ENCODE peak calls at places on chromosomes 3 and 15, in four cellular contexts. One of them, this sample, is unnamed.
A peak's percentile ranks its signal among the peaks of the same experiment; 100 is the strongest.

GRCh38 chr3:49018707-49019006 is 277 bp upstream of the DALRD3 start:
- DNase-seq in GM12878: no peak
- DNase-seq in HepG2: no peak
- DNase-seq in H1: no peak
- DNase-seq in this sample: no peak

GRCh38 chr3:105957722-105958121 is 88.9 kb upstream of the CBLB start:
- DNase-seq in GM12878: no peak
- DNase-seq in H1: no peak
- DNase-seq in HepG2: no peak
- DNase-seq in this sample: no peak

GRCh38 chr3:83248454-83248853 is 1487.0 kb upstream of the GBE1 start:
- DNase-seq in HepG2: no peak
- DNase-seq in GM12878: no peak
- DNase-seq in H1: no peak
- DNase-seq in this sample: no peak

GRCh38 chr3:42701371-42702065 is 1.1 kb downstream of the HHATL start:
- DNase-seq in HepG2: peak; percentile 27
- DNase-seq in H1: peak; percentile 31
- DNase-seq in GM12878: no peak
- DNase-seq in this sample: peak; percentile 90

GRCh38 chr3:13022348-13023250 is 50.6 kb downstream of the IQSEC1 start:
- DNase-seq in H1: peak; percentile 31
- DNase-seq in HepG2: no peak
- DNase-seq in GM12878: no peak
- DNase-seq in this sample: peak; percentile 34

GRCh38 chr15:88882745-88883144 is 12.6 kb downstream of the HAPLN3 start:
- DNase-seq in GM12878: no peak
- DNase-seq in H1: no peak
- DNase-seq in HepG2: no peak
- DNase-seq in this sample: no peak

GRCh38 chr3:134609821-134610454 is 40.9 kb downstream of the KY start:
- DNase-seq in GM12878: no peak
- DNase-seq in HepG2: no peak
- DNase-seq in H1: no peak
- DNase-seq in this sample: no peak

GRCh38 chr15:85167568-85167967 is 185.9 kb downstream of the PDE8A start:
- DNase-seq in HepG2: no peak
- DNase-seq in H1: no peak
- DNase-seq in GM12878: no peak
- DNase-seq in this sample: no peak

GRCh38 chr3:140931-141330 is 55.6 kb upstream of the CHL1 start:
- DNase-seq in H1: no peak
- DNase-seq in HepG2: no peak
- DNase-seq in GM12878: no peak
- DNase-seq in this sample: no peak

DNA sequence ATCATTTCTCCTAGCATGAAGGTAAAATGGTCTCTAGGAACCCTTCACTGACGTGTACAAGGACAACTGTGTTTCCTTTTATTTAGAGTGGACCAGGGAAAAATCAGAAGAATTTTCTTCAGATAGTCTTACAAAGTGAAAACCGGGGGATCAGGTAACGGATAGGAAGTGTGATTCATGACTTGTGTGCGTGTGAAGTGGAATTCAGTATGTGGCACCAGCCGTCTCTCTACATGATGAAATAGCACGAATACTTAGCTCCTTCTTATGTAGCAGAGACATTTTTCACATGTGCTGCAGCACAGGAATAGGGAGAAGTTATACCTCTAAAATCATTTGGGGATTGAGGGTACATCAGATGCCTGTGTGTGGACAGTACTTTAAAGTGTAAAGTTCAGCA is 159.2 kb downstream of the MEX3B start:
- DNase-seq in H1: no peak
- DNase-seq in HepG2: no peak
- DNase-seq in GM12878: no peak
- DNase-seq in this sample: no peak
- H3K27ac ChIP-seq in H1: no peak overlapping the region
- H3K27ac ChIP-seq in HepG2: no peak overlapping the region
- H3K27ac ChIP-seq in GM12878: no peak overlapping the region
- H3K27ac ChIP-seq in this sample: no peak overlapping the region

GRCh38 chr3:52446042-52446441 is 1.1 kb upstream of the SEMA3G start:
- DNase-seq in GM12878: no peak
- DNase-seq in H1: no peak
- DNase-seq in HepG2: no peak
- DNase-seq in this sample: no peak
- TF ChIP-seq SIN3A in GM12878: no peak
- TF ChIP-seq SIN3A in H1: no peak
- TF ChIP-seq SIN3A in HepG2: no peak
- TF ChIP-seq SIN3A in this sample: no peak

GRCh38 chr15:69044899-69045298 is 30.4 kb downstream of the NOX5 start:
- DNase-seq in HepG2: no peak
- DNase-seq in GM12878: no peak
- DNase-seq in H1: no peak
- DNase-seq in this sample: no peak
- TF ChIP-seq KDM1A in HepG2: no peak
- TF ChIP-seq KDM1A in GM12878: no peak
- TF ChIP-seq KDM1A in H1: no peak
- TF ChIP-seq KDM1A in this sample: no peak

GRCh38 chr3:63895422-63896189 is 16.6 kb downstream of the SCAANT1 start:
- DNase-seq in HepG2: no peak
- DNase-seq in H1: no peak
- DNase-seq in GM12878: no peak
- DNase-seq in this sample: no peak
- H3K27ac ChIP-seq in HepG2: no peak overlapping the region
- H3K27ac ChIP-seq in H1: no peak overlapping the region
- H3K27ac ChIP-seq in GM12878: peak overlapping the region; percentile 54
- H3K27ac ChIP-seq in this sample: no peak overlapping the region

DNA sequence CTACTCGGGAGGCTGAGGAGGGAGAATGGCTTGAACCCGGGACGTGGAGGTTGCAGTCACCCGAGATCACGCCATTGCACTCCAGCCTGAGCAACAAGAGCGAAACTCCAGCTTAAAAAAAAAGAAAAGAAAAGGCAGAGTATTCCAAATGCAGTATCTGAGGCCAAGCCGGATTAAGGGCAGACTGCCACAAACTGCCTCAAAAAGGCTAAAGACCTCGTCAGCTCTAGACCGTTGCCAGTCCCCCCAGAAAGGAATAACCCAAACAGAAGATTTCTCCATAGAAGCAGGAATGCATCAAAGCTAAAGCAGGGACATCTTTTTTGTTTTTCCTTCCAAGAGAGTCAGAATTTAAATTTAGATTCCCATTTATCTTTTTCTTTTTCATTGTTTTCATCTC is 72.9 kb downstream of the TM4SF4 start:
- DNase-seq in HepG2: no peak
- DNase-seq in GM12878: no peak
- DNase-seq in H1: no peak
- DNase-seq in this sample: no peak
- TF ChIP-seq SIN3A in HepG2: no peak
- TF ChIP-seq SIN3A in GM12878: no peak
- TF ChIP-seq SIN3A in H1: no peak
- TF ChIP-seq SIN3A in this sample: no peak

GRCh38 chr3:147945968-147946519 is 536.9 kb downstream of the ZIC1 start:
- DNase-seq in GM12878: peak; percentile 17
- DNase-seq in H1: no peak
- DNase-seq in HepG2: peak; percentile 24
- DNase-seq in this sample: no peak
- TF ChIP-seq KDM1A in GM12878: no peak
- TF ChIP-seq KDM1A in H1: no peak
- TF ChIP-seq KDM1A in HepG2: no peak
- TF ChIP-seq KDM1A in this sample: no peak

GRCh38 chr15:100029045-100029444 is 295.8 kb upstream of the LYSMD4 start:
- DNase-seq in HepG2: no peak
- DNase-seq in GM12878: no peak
- DNase-seq in H1: no peak
- DNase-seq in this sample: no peak
- H3K27ac ChIP-seq in HepG2: no peak overlapping the region
- H3K27ac ChIP-seq in GM12878: no peak overlapping the region
- H3K27ac ChIP-seq in H1: no peak overlapping the region
- H3K27ac ChIP-seq in this sample: no peak overlapping the region

DNA sequence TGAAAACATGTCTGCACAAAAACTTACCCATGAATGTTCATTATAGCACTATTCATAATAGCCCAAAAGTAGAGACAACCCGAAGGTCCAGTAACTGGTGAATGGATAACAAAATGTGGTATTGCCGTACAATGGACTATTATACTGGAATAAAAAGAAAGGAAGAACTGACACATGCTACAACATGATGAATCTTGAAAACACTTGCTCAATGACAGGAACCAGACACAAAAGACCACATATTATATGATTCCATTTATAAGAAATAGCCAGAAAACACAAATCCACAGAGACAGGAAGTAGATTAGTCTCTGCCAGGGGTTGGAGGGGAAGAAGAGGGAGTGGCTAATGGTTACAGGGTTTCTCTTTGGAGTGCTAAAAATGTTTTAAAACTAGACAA is 18.3 kb downstream of the SHC4 start:
- DNase-seq in HepG2: no peak
- DNase-seq in GM12878: no peak
- DNase-seq in H1: no peak
- DNase-seq in this sample: no peak
- TF ChIP-seq SIN3A in HepG2: no peak
- TF ChIP-seq SIN3A in GM12878: no peak
- TF ChIP-seq SIN3A in H1: no peak
- TF ChIP-seq SIN3A in this sample: no peak

GRCh38 chr15:52280326-52281084 is 15.1 kb downstream of the MYO5C start:
- DNase-seq in HepG2: peak; percentile 43
- DNase-seq in GM12878: no peak
- DNase-seq in H1: no peak
- DNase-seq in this sample: no peak

GRCh38 chr15:52281085-52282035 is 14.2 kb downstream of the MYO5C start:
- DNase-seq in HepG2: peak; percentile 89
- DNase-seq in GM12878: no peak
- DNase-seq in H1: no peak
- DNase-seq in this sample: no peak

GRCh38 chr15:52277575-52277974 is 18.0 kb downstream of the MYO5C start:
- DNase-seq in GM12878: no peak
- DNase-seq in H1: no peak
- DNase-seq in HepG2: no peak
- DNase-seq in this sample: no peak

GRCh38 chr15:52282418-52282817 is 13.2 kb downstream of the MYO5C start:
- DNase-seq in GM12878: no peak
- DNase-seq in HepG2: no peak
- DNase-seq in H1: no peak
- DNase-seq in this sample: no peak

DNA sequence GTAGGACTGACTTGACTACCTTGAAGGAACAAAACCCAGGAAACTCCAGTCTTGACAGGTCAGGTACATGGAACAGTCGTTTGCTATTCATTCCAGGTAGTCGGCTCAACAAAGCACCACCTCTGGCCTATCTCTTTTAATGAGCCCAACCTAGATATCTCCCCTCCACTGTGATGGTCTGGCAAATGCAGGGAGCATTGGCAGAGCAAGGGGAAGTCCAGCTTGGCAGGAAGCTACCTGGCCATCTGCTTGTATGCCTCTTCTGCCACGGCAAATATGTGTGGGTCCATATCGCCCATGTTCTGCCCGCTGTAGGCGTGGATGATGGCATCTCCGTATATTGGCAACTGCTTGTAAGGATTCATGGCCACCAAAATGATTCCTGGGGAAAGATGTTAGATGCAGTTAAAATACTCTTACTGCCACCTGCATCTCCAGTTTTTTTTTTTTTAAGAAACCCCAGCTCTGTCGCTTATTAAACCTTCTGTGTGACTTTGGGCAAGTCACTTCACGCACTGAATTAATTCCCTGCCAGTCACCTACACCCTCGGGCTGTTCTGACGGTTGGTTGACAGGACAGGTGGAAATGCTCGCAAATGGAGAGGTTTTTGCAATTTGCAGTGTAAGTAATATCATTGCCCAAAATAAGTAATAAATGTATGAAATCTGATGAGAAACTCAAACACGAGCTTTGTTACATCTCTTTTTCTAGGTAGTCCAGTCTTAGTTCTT is 16.8 kb downstream of the MYO5C start:
- DNase-seq in GM12878: no peak
- DNase-seq in HepG2: no peak
- DNase-seq in H1: no peak
- DNase-seq in this sample: no peak
- TF ChIP-seq KDM1A in GM12878: no peak
- TF ChIP-seq KDM1A in HepG2: no peak
- TF ChIP-seq KDM1A in H1: no peak
- TF ChIP-seq KDM1A in this sample: no peak